ENCODE peak calls at places on chromosomes 5 and 9, in four cellular contexts. H is HepG2, U is GM12878, R is K562. Q is an unnamed sample.

GRCh38 chr5:159582756-159583523 is 252.7 kb upstream of the IL12B start:
- DNase-seq in R (no peak), H (no peak), U (no peak), Q (no peak)

GRCh38 chr5:93995126-93995621 is 253.8 kb upstream of the POU5F2 start:
- DNase-seq in H (no peak), R (no peak), U (peak; percentile 11), Q (no peak)

GRCh38 chr5:149005077-149005892 is 57.6 kb downstream of the SH3TC2 start:
- DNase-seq in U (no peak), H (no peak), R (no peak), Q (no peak)

GRCh38 chr9:36112516-36112915 is 24.0 kb upstream of the GLIPR2 start:
- DNase-seq in H (no peak), U (no peak), R (no peak), Q (no peak)

GRCh38 chr5:166961028-166961427 is 1330.4 kb upstream of the WWC1 start:
- DNase-seq in H (no peak), U (no peak), R (no peak), Q (no peak)

GRCh38 chr5:157744055-157745011 is 821 bp downstream of the LSM11 start:
- DNase-seq in H (no peak), R (peak; percentile 37), U (no peak), Q (no peak)

GRCh38 chr9:22278426-22278825 is 168.2 kb upstream of the DMRTA1 start:
- DNase-seq in R (no peak), H (no peak), U (no peak), Q (no peak)

GRCh38 chr5:140342287-140342686 is 4.1 kb downstream of the HBEGF start:
- DNase-seq in U (peak; percentile 60), H (no peak), R (no peak), Q (no peak)

GRCh38 chr5:171390883-171391677 is 3.4 kb downstream of the NPM1 start:
- DNase-seq in R (no peak), H (no peak), U (no peak), Q (no peak)

GRCh38 chr9:131500939-131501541 is 1.7 kb upstream of the POMT1 start:
- DNase-seq in R (no peak), H (no peak), U (no peak), Q (no peak)

GRCh38 chr9:117028103-117028858 is 341.2 kb downstream of the TRIM32 start:
- DNase-seq in U (no peak), H (no peak), R (no peak), Q (no peak)

GRCh38 chr9:93120846-93121315 is 13.2 kb downstream of the NINJ1 start:
- DNase-seq in R (no peak), H (no peak), U (no peak), Q (no peak)

GRCh38 chr5:59768204-59769040 is 125.1 kb downstream of the PDE4D start:
- DNase-seq in H (peak; percentile 77), R (no peak), U (no peak), Q (peak; percentile 59)

GRCh38 chr9:16475257-16475656 is 395.2 kb downstream of the BNC2 start:
- DNase-seq in R (no peak), U (no peak), H (no peak), Q (no peak)

GRCh38 chr5:36496471-36496870 is 109.9 kb upstream of the SLC1A3 start:
- DNase-seq in U (no peak), H (no peak), R (no peak), Q (no peak)

GRCh38 chr9:109417054-109417453 is 81.1 kb downstream of the PTPN3 start:
- DNase-seq in U (no peak), H (no peak), R (no peak), Q (no peak)

GRCh38 chr9:133950206-133950915 is 41.8 kb downstream of the VAV2 start:
- DNase-seq in R (peak; percentile 43), U (no peak), H (no peak), Q (no peak)

GRCh38 chr5:176904276-176904675 is 5.1 kb upstream of the HK3 start:
- DNase-seq in R (no peak), H (no peak), U (no peak), Q (no peak)

GRCh38 chr5:1803192-1803591 is 2.0 kb downstream of the NDUFS6 start:
- DNase-seq in U (no peak), H (no peak), R (no peak), Q (no peak)

GRCh38 chr5:141793881-141794280 is 84.3 kb downstream of the PCDH1 start:
- DNase-seq in U (no peak), H (no peak), R (no peak), Q (no peak)

GRCh38 chr5:153618857-153619256 is 128.4 kb downstream of the GRIA1 start:
- DNase-seq in H (no peak), U (no peak), R (peak; percentile 15), Q (no peak)

GRCh38 chr5:10275460-10275859 is 25.4 kb downstream of the CCT5 start:
- DNase-seq in U (no peak), H (no peak), R (no peak), Q (no peak)

GRCh38 chr9:92154016-92154415 is 38.8 kb upstream of the SPTLC1 start:
- DNase-seq in H (no peak), U (no peak), R (no peak), Q (no peak)

GRCh38 chr9:90219548-90220118 is 423.0 kb downstream of the DIRAS2 start:
- DNase-seq in R (peak; percentile 13), H (peak; percentile 6), U (no peak), Q (peak; percentile 5)

DNA sequence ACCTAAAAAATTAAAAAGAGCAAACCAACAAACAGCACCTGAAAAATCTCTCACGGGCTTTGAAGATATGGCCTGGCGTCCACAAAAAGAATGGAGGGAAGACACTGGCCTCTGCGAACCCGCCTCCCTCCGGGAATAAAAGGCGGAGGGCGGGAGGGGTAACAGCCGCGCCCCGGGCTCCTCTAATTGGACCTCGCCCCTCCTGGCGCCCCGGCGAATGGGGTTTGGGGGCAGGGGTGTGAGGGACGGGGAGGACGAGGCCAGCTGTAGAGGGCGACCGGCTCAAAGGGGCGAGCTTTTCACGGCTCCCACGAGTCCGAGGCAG is 753 bp downstream of the FANCC start:
- DNase-seq in U (no peak), R (peak; percentile 82), H (peak; percentile 78), Q (no peak)
- TF ChIP-seq SP1 in U (no peak), R (no peak), H (no peak), Q (peak; percentile 9)

GRCh38 chr9:7366121-7366520 is 433.5 kb downstream of the DMAC1 start:
- DNase-seq in U (no peak), H (no peak), R (no peak), Q (no peak)

GRCh38 chr9:7371032-7371431 is 428.5 kb downstream of the DMAC1 start:
- DNase-seq in H (no peak), R (no peak), U (no peak), Q (no peak)

GRCh38 chr9:7369384-7369821 is 430.2 kb downstream of the DMAC1 start:
- DNase-seq in R (no peak), H (no peak), U (no peak), Q (no peak)

GRCh38 chr9:7370378-7370777 is 429.2 kb downstream of the DMAC1 start:
- DNase-seq in H (peak; percentile 25), U (no peak), R (no peak), Q (no peak)

GRCh38 chr9:7368410-7369292 is 430.9 kb downstream of the DMAC1 start:
- DNase-seq in H (no peak), U (no peak), R (no peak), Q (no peak)
- TF ChIP-seq TAF1 in H (no peak), U (no peak), R (no peak), Q (no peak)

GRCh38 chr5:108148715-108149139 is 233.2 kb downstream of the FBXL17 start:
- DNase-seq in U (no peak), R (no peak), H (peak; percentile 5), Q (no peak)
- TF ChIP-seq SP1 in U (no peak), R (no peak), H (no peak), Q (no peak)

GRCh38 chr9:123399803-123400378 is 43.9 kb downstream of the CRB2 start:
- DNase-seq in R (peak; percentile 87), H (no peak), U (no peak), Q (peak; percentile 93)
- TF ChIP-seq TAF1 in R (no peak), H (no peak), U (no peak), Q (no peak)

DNA sequence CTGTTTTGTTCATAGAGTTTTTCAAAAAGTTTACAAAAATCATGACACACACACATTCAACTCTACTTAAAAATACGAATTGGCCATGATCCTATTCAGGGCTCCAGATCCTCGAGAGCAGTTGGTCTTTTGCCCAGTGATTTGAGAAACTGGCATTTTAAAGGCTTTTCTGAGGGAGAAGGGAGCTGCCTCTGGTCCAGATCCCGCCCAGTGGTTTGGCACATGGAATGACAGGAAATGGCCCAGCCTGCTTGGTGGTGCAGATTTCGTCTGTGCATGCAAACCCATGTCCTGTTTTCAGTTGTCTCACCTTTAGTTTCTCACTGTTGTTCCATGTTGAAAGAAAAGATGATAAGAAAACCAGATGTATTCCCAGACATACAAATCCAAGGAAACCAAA is 3.6 kb downstream of the CAMK4 start:
- DNase-seq in H (no peak), U (no peak), R (no peak), Q (no peak)
- TF ChIP-seq SP1 in H (no peak), U (no peak), R (no peak), Q (no peak)

Q was measured in H1.